ENCODE peak calls at places on chromosome 11, in four cellular contexts. G is Peyer's patch, N is K562, K is spleen. T is an unnamed sample. For H3K4me1, the result is how much of the 10 kb centered on the place peaks cover.

GRCh38 chr11:102244681-102245409 is 72.4 kb upstream of the BIRC3 start:
- DNase-seq in G (no peak), N (no peak), K (no peak), T (no peak)

GRCh38 chr11:36492724-36493304 is 17.3 kb downstream of the TRAF6 start:
- DNase-seq in G (no peak), N (peak), K (no peak), T (no peak)

GRCh38 chr11:93545566-93545965 is 2.4 kb upstream of the SMCO4 start:
- DNase-seq in G (no peak), N (peak), K (no peak), T (no peak)

GRCh38 chr11:86743223-86744118 is 56.9 kb upstream of the PRSS23 start:
- DNase-seq in G (no peak), N (peak), K (no peak), T (no peak)

GRCh38 chr11:76566811-76567210 is 103.7 kb downstream of the LRRC32 start:
- DNase-seq in G (no peak), N (no peak), K (no peak), T (no peak)

GRCh38 chr11:22634897-22635629 is 9.4 kb upstream of the FANCF start:
- DNase-seq in G (peak), N (peak), K (peak), T (peak)

GRCh38 chr11:60801194-60801593 is 16.1 kb downstream of the MS4A10 start:
- DNase-seq in G (peak), N (no peak), K (no peak), T (no peak)

GRCh38 chr11:47123094-47123493 is 53.6 kb downstream of the ARFGAP2 start:
- DNase-seq in G (no peak), N (no peak), K (no peak), T (no peak)

GRCh38 chr11:67581469-67581868 is 2.1 kb upstream of the GSTP1 start:
- DNase-seq in G (no peak), N (no peak), K (peak), T (no peak)

GRCh38 chr11:65446446-65447277 is 24.1 kb downstream of the NEAT1 start:
- DNase-seq in G (peak), N (no peak), K (no peak), T (peak)

GRCh38 chr11:121808096-121808495 is 307.9 kb downstream of the BLID start:
- DNase-seq in G (no peak), N (no peak), K (no peak), T (no peak)

GRCh38 chr11:33391188-33391892 is 134.2 kb downstream of the HIPK3 start:
- DNase-seq in G (no peak), N (no peak), K (no peak), T (no peak)

GRCh38 chr11:12806113-12806512 is 131.9 kb downstream of the TEAD1 start:
- DNase-seq in G (no peak), N (no peak), K (no peak), T (no peak)

GRCh38 chr11:12810497-12810896 is 136.3 kb downstream of the TEAD1 start:
- DNase-seq in G (no peak), N (peak), K (no peak), T (no peak)

GRCh38 chr11:12807621-12808020 is 133.4 kb downstream of the TEAD1 start:
- DNase-seq in G (no peak), N (no peak), K (no peak), T (no peak)

GRCh38 chr11:12811861-12812260 is 137.6 kb downstream of the TEAD1 start:
- DNase-seq in G (no peak), N (no peak), K (no peak), T (no peak)

DNA sequence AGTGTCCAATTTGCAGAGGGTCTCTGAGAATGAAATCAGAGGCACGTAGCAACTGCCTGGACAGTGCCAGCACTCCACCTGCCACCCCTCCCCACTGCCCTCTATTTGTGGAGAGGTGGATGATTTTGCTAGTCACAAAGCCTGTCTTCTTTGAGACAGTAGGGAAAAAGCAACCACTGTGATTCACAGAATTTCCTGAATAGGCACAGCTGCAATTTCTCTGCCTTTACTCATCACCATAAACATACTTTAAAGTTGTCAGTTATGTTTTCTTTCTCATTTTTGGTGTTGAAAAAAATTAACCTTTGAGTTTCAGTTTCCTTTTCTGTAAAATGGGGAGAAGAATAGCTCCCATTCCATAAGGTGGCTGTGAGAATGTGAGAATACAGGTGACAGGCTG is 134.3 kb downstream of the TEAD1 start:
- DNase-seq in G (no peak), N (no peak), K (no peak), T (no peak)
- TF ChIP-seq CTCF in G (no peak), N (no peak), K (no peak), T (no peak)

DNA sequence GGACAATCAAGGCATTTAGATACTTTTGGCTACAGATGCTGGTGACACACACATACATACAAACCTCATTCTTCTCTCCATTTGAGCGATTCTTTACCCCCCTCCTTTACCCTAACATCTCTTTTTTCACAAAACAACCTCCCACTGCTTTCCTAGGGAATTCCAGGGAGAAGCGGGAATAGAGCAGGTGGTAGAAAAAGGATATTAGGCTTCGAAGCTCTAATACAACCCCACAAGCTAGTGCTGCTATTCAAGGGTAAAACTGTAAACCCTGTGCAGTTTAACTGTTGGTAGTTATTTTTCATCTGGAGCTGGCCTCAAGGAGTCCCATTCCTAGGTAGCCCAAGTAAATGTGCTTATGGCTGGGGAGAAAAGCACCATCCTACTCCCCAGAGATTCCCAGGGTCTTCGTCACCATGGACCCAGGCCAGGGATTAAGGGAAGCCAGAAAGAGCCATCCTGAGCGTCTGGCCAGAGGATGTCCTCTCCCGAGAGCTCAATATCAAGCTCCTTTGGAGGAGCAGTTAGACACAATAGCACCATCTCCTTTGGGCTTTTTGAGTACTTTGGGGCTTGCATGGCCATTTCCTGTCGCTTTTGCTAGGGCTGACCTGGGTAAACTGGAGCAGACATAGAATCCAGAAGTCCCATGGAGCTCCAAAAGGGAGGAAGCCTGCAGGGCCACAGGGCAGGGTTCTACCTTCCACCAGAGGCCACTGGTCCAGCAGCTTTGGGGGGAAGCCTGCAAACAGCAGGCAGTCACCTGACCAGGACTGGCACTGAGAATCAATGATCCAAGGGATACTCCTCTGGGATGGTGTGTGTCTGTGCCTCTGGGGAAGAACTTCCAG is 3.1 kb downstream of the MAML2 start:
- DNase-seq in G (no peak), N (peak), K (no peak), T (no peak)
- H3K4me1 ChIP-seq in G (under half), N (half or more), K (half or more), T (under half)

GRCh38 chr11:3831378-3832239 is 9.2 kb downstream of the RHOG start:
- DNase-seq in G (no peak), N (peak), K (peak), T (no peak)
- TF ChIP-seq POLR2A in G (no peak), N (no peak), K (no peak), T (no peak)

GRCh38 chr11:75474240-75474639 is 41.2 kb upstream of the KLHL35 start:
- DNase-seq in G (peak), N (no peak), K (peak), T (no peak)
- TF ChIP-seq CTCF in G (no peak), N (no peak), K (no peak), T (no peak)

DNA sequence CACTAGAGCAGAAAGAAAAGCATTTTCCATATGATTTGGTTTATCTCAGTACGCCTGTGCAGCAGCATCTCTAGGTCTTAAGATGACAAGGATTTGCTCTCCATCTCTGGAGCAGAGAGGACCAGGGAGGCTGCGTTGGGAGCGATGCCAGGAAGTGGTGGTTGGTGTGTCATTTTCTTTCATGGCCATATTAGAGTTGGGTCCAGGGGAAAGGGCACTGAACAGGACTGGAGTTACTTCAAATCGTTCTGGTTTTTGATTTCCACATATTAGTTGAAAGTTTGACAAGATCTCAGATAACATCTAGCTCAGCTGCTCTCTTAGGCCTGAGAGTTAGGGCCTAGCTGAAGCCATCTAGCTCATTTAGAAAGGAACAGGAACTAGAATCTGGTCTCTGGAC is 157.7 kb downstream of the ADAMTS15 start:
- DNase-seq in G (no peak), N (no peak), K (no peak), T (no peak)
- H3K4me1 ChIP-seq in G (under half), N (under half), K (under half), T (under half)

GRCh38 chr11:69048718-69049489 is at the start of gene TPCN2:
- DNase-seq in G (peak), N (peak), K (peak), T (peak)
- TF ChIP-seq POLR2A in G (peak), N (peak), K (no peak), T (peak)